ENCODE peak calls at places on chromosome 17, in eight cellular contexts. P is uterus, Z is stomach, H is K562, W is Peyer's patch, X is breast epithelium, N is tibial nerve, Q is adrenal gland. G is an unnamed sample.

GRCh38 chr17:66299721-66300120 is 2.7 kb upstream of the PRKCA start:
- DNase-seq in P (no peak), Z (no peak), N (no peak), Q (no peak), H (no peak), X (no peak), W (no peak), G (no peak)

GRCh38 chr17:73571524-73572130 is 72.6 kb downstream of the SDK2 start:
- DNase-seq in Q (no peak), N (no peak), W (no peak), Z (no peak), X (no peak), P (no peak), H (no peak), G (peak)

GRCh38 chr17:27496005-27496404 is 39.8 kb downstream of the KSR1 start:
- DNase-seq in W (no peak), Q (no peak), X (no peak), H (no peak), Z (no peak), P (no peak), N (no peak), G (no peak)

GRCh38 chr17:59796785-59797205 is 89.3 kb downstream of the VMP1 start:
- DNase-seq in X (no peak), W (no peak), Z (no peak), N (no peak), P (no peak), Q (no peak), H (no peak), G (no peak)

GRCh38 chr17:6186998-6187397 is 116.8 kb downstream of the WSCD1 start:
- DNase-seq in P (no peak), Q (no peak), W (no peak), N (no peak), H (no peak), Z (no peak), X (no peak), G (no peak)

GRCh38 chr17:15926039-15926740 is 18.7 kb upstream of the ADORA2B start:
- DNase-seq in H (no peak), X (no peak), Q (no peak), W (no peak), N (no peak), P (peak), Z (no peak), G (peak)

GRCh38 chr17:16033729-16034349 is 34.2 kb downstream of the TTC19 start:
- DNase-seq in Z (no peak), Q (no peak), P (no peak), W (no peak), N (no peak), X (no peak), H (no peak), G (no peak)

GRCh38 chr17:66492500-66493123 is 190.2 kb downstream of the PRKCA start:
- DNase-seq in Z (no peak), W (no peak), X (no peak), N (no peak), P (no peak), H (no peak), Q (peak), G (no peak)

GRCh38 chr17:4980644-4981216 is 6.7 kb downstream of the CAMTA2 start:
- DNase-seq in W (no peak), H (peak), Z (no peak), P (peak), N (peak), X (no peak), Q (peak), G (no peak)

GRCh38 chr17:30819941-30820705 is 4.4 kb downstream of the CRLF3 start:
- DNase-seq in N (no peak), H (no peak), P (no peak), W (no peak), X (no peak), Z (no peak), Q (no peak), G (peak)

DNA sequence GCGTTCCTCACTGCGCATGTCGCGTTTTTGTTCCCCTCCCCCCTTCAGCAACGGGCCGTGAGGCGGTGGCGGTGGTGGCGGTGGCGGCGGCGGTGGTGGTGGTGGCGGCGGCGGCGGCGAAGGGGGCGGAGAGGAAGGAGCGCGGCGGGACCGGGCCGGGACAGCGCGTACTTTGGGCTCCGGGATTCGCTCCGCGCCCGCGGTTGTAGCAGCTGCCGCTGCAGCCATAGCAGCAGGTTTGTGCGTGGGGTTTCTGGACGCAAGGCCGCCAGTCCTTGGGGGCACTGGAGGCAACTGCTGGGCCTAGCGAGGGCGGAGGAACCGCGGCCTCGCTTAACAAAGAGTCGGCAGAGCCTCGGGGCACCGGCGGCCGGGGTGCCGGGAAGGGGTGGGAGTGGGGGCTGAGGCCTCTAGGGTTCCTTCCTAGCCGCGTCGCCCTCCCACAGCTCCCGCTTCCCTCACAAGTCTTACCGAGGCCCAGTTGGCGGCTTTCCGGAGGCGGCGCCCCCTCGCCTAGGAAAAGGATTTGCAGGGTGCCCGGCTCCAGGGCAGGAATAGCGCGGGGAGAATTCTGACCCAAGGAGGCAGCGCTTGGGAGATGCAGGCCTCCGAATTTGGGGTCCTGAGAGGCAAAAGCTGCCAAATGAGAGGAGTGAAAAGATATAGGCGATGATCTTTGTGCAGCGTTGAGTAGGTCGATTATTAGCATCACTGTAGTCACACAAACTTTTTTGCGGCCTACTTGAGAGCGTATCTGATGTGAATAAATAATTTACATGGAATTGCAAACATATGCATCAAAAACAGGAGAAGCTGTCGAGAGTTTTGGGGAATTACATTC is at the start of gene DDX42:
- DNase-seq in Z (peak), Q (peak), P (peak), H (peak), W (peak), X (peak), N (no peak), G (peak)
- TF ChIP-seq POLR2A in Z (no peak), Q (peak), P (peak), H (no peak), W (peak), X (no peak), N (peak), G (no peak)

GRCh38 chr17:38435795-38436194 is 7.5 kb downstream of the ARHGAP23 start:
- DNase-seq in X (no peak), Q (no peak), P (no peak), Z (no peak), N (no peak), H (peak), W (no peak), G (no peak)

GRCh38 chr17:38436386-38436785 is 8.1 kb downstream of the ARHGAP23 start:
- DNase-seq in X (no peak), P (no peak), W (no peak), H (no peak), Q (no peak), N (no peak), Z (no peak), G (no peak)

GRCh38 chr17:38430822-38431221 is 2.6 kb downstream of the ARHGAP23 start:
- DNase-seq in Z (no peak), H (no peak), Q (no peak), P (no peak), X (no peak), W (no peak), N (no peak), G (no peak)

GRCh38 chr17:38431343-38432145 is 3.3 kb downstream of the ARHGAP23 start:
- DNase-seq in Z (no peak), N (no peak), H (no peak), X (no peak), P (no peak), Q (no peak), W (no peak), G (no peak)

DNA sequence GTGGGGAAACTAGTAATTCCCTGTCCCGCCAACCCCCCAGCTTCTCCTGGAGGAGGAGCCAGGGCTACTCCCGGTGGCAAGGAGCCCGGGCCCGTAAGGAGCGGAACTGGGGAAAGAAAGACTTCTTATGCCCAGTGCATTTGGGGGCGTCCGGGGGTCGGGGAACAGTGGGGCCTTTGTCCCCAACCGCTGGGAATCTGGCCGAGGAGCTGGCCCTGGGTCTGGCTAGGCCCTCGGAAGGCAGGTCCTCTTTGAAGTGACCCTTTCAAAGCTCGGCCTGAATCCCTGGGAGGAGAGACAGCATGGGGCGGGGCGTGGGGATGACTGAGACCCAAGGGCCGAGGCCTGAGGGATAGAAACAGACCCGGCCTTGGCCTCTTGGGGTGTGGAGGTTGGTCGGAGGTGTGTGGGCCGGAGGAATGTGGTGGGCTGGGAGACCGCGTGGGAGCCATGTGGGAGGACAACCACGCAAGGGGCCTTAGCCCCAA is 6.0 kb downstream of the ARHGAP23 start:
- DNase-seq in H (no peak), W (no peak), P (no peak), N (no peak), Q (peak), Z (no peak), X (no peak), G (no peak)
- H3K4me3 ChIP-seq in H (no peak), W (no peak), P (no peak), N (no peak), Q (no peak), Z (no peak), X (no peak), G (no peak)

DNA sequence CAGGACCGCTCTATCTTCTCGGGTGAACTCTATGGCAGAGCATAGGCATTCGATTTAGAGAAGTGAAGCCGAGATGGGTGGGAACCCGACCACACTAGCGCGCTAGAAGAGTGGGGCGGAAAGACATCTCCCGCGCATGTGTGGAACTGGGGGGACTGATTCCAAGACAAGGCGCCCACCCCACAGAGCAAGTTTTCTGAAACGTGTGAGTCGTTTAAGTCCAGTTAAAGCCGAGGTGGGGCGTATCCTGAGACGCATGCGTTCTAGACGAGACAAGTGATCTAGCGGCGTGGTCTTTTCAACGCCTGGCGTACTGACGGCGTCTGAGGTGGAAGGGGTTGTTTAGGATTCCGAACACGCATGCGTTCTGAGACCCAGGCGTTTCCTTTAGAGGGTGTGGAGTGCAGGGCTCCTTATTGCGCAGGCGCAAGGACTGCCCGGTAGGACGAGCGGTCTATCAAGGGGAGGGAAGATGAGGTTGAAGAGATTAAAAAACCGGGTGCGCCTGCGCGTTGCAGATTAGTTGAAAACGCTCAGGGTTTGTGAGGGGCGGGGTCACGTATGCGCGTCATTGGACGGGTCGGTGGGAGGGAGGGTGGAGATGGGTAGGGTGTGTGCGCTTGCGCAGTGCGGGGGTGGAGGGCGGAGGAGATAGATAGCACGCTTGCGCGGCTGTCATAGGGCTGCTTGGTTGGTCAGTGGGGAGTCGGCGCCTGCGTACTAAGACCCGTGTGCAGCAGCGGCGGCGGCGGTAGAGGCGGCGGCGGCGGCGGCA is at the start of gene EIF5A:
- DNase-seq in P (peak), Z (peak), X (peak), W (peak), Q (peak), H (peak), N (peak), G (peak)
- TF ChIP-seq POLR2A in P (peak), Z (peak), X (peak), W (peak), Q (peak), H (peak), N (peak), G (peak)

GRCh38 chr17:45427181-45427835 is 5.4 kb downstream of the ARHGAP27 start:
- DNase-seq in W (no peak), Q (no peak), X (no peak), N (no peak), Z (no peak), H (no peak), P (no peak), G (peak)
- H3K4me3 ChIP-seq in W (no peak), Q (no peak), X (no peak), N (no peak), Z (no peak), H (no peak), P (no peak), G (no peak)

GRCh38 chr17:40547785-40548478 is 17.3 kb downstream of the CCR7 start:
- DNase-seq in Q (no peak), N (no peak), X (no peak), P (no peak), Z (peak), W (no peak), H (no peak), G (no peak)

GRCh38 chr17:40547079-40547784 is 18.0 kb downstream of the CCR7 start:
- DNase-seq in X (no peak), W (peak), N (no peak), Z (peak), Q (no peak), P (peak), H (no peak), G (peak)

GRCh38 chr17:40548491-40548981 is 16.7 kb downstream of the CCR7 start:
- DNase-seq in W (no peak), H (no peak), P (peak), Z (peak), X (peak), N (no peak), Q (no peak), G (peak)

GRCh38 chr17:40550608-40551007 is 14.7 kb downstream of the CCR7 start:
- DNase-seq in H (no peak), W (peak), Z (peak), N (no peak), Q (peak), P (peak), X (peak), G (peak)

DNA sequence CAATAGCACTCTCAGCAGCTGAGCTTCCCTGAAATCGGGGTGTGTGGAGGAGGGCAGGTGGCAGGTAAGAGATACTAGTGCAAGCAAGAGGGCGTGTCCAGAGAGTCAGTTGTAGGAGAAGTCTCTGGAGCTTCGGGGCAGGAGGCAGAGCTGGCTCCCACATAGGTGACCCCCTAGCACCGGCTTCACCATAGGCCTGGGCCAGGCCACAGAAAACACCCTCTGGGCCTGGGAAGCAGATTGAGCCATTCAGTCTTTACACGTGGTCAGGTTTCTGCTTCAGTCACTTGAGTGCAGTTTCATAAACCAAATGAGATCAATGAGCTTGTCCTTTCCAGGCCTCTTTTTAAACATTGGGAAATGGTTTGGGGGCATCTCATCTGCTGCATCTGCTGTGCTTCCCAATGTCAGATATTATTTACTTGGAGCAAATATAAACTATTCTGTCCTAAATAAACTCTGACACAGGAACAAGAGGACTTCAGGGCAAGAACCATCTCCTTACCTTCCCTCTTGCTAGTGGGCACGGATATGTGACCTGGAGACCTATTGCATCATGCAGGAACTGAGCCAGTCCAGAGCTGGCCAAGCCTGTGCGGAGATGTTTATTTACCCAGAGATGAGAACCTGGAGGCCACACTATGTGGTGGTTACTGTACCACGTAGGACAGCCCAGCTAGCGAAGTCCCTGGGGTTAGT is 16.1 kb downstream of the CCR7 start:
- DNase-seq in N (peak), H (no peak), Q (peak), X (peak), W (peak), P (peak), Z (peak), G (peak)
- TF ChIP-seq POLR2A in N (no peak), H (no peak), Q (no peak), X (no peak), W (no peak), P (peak), Z (no peak), G (no peak)

GRCh38 chr17:78724544-78724943 is 57.5 kb downstream of the CYTH1 start:
- DNase-seq in X (peak), Z (peak), P (no peak), H (no peak), N (no peak), W (no peak), Q (peak), G (no peak)

GRCh38 chr17:78723957-78724356 is 58.1 kb downstream of the CYTH1 start:
- DNase-seq in Z (no peak), W (no peak), N (no peak), X (no peak), Q (no peak), H (no peak), P (no peak), G (no peak)

GRCh38 chr17:78724999-78725398 is 57.1 kb downstream of the CYTH1 start:
- DNase-seq in W (no peak), Q (no peak), P (no peak), N (no peak), X (no peak), Z (no peak), H (no peak), G (no peak)

GRCh38 chr17:78722101-78722761 is 59.8 kb downstream of the CYTH1 start:
- DNase-seq in Z (no peak), P (no peak), H (no peak), X (no peak), Q (no peak), W (peak), N (no peak), G (peak)

GRCh38 chr17:78723001-78723796 is 58.9 kb downstream of the CYTH1 start:
- DNase-seq in Z (no peak), Q (peak), W (no peak), H (no peak), P (no peak), N (no peak), X (no peak), G (no peak)
- H3K4me3 ChIP-seq in Z (peak), Q (no peak), W (peak), H (no peak), P (peak), N (peak), X (peak), G (no peak)

G was measured in spleen.